ENCODE peak calls at places on chromosomes 6 and 20, in six cellular contexts. Z, A, D, R, X and I are unnamed samples.

GRCh38 chr20:20095114-20095872 is 43.0 kb downstream of the CFAP61 start:
- DNase-seq in A (no peak), X (no peak), R (no peak), Z (no peak), D (no peak), I (no peak)

GRCh38 chr6:148831531-148831930 is 84.7 kb downstream of the UST start:
- DNase-seq in D (no peak), X (no peak), R (no peak), A (no peak), Z (no peak), I (no peak)

GRCh38 chr20:46458891-46459750 is 52.7 kb upstream of the ELMO2 start:
- DNase-seq in D (peak; percentile 70), R (no peak), X (no peak), A (peak; percentile 76), Z (no peak), I (no peak)

GRCh38 chr20:6956574-6956973 is 189.1 kb downstream of the BMP2 start:
- DNase-seq in R (peak; percentile 63), X (no peak), A (no peak), Z (no peak), D (no peak), I (no peak)

GRCh38 chr6:157571269-157571668 is 190.3 kb downstream of the ZDHHC14 start:
- DNase-seq in X (no peak), R (no peak), D (no peak), Z (no peak), A (no peak), I (no peak)

GRCh38 chr20:54029176-54029575 is 41.2 kb downstream of the BCAS1 start:
- DNase-seq in A (no peak), X (no peak), D (no peak), R (no peak), Z (no peak), I (no peak)

GRCh38 chr6:108432792-108433191 is 127.9 kb upstream of the FOXO3 start:
- DNase-seq in X (no peak), D (no peak), R (peak; percentile 73), Z (no peak), A (no peak), I (no peak)

GRCh38 chr6:89287351-89288028 is 27.6 kb downstream of the GABRR2 start:
- DNase-seq in R (no peak), Z (no peak), A (no peak), D (no peak), X (no peak), I (no peak)

GRCh38 chr6:684831-685636 is 7.9 kb downstream of the EXOC2 start:
- DNase-seq in Z (no peak), X (no peak), R (peak; percentile 40), A (no peak), D (no peak), I (peak; percentile 36)

GRCh38 chr20:4932061-4932460 is 69.2 kb downstream of the SLC23A2 start:
- DNase-seq in X (no peak), Z (no peak), D (no peak), R (no peak), A (no peak), I (no peak)

GRCh38 chr6:28224131-28225055 is 682 bp upstream of the ZSCAN9 start:
- DNase-seq in X (no peak), D (no peak), Z (no peak), R (no peak), A (no peak), I (no peak)

GRCh38 chr6:70706491-70707123 is 38.9 kb downstream of the SMAP1 start:
- DNase-seq in D (no peak), R (peak; percentile 60), X (no peak), A (no peak), Z (no peak), I (no peak)

GRCh38 chr6:101114703-101115102 is 233.6 kb upstream of the ASCC3 start:
- DNase-seq in X (no peak), A (no peak), R (no peak), Z (no peak), D (no peak), I (no peak)

GRCh38 chr20:60715172-60715571 is 536.9 kb upstream of the CDH4 start:
- DNase-seq in R (no peak), A (no peak), Z (no peak), X (no peak), D (no peak), I (no peak)

GRCh38 chr6:166169549-166170421 is 2.1 kb upstream of the TBXT start:
- DNase-seq in R (no peak), A (no peak), Z (no peak), D (no peak), X (no peak), I (no peak)

GRCh38 chr6:3715285-3715684 is 36.2 kb downstream of the PXDC1 start:
- DNase-seq in X (no peak), A (no peak), Z (no peak), R (no peak), D (no peak), I (no peak)

GRCh38 chr6:84013931-84014330 is 19.6 kb upstream of the MRAP2 start:
- DNase-seq in A (no peak), R (no peak), X (no peak), D (no peak), Z (no peak), I (no peak)

GRCh38 chr6:166595061-166595780 is 8.7 kb upstream of the RAMACL start:
- DNase-seq in X (no peak), D (no peak), A (no peak), R (no peak), Z (no peak), I (no peak)

DNA sequence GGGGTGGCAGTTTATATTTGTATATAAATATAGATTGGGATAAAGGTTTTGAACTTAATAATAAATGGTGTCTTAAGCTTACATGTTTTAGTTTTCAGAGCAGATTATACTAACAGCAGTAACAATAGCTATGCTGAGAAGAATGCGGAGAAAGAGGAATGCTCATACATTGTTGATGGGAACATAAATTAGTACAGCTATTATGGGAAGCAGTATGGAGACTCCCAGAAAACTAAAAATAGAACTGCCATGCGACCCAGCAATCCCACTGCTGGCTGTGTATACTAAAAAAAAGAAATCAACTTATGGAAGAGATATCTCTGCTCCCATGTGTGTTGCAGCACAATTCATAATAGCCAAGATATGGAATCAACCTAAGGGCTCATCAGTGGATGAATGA is 127.9 kb downstream of the BCKDHB start:
- DNase-seq in A (no peak), D (no peak), R (no peak), Z (no peak), X (no peak), I (no peak)
- TF ChIP-seq POLR2AphosphoS5 in A (no peak), D (peak; percentile 23), R (no peak), Z (no peak), X (peak; percentile 21), I (no peak)

DNA sequence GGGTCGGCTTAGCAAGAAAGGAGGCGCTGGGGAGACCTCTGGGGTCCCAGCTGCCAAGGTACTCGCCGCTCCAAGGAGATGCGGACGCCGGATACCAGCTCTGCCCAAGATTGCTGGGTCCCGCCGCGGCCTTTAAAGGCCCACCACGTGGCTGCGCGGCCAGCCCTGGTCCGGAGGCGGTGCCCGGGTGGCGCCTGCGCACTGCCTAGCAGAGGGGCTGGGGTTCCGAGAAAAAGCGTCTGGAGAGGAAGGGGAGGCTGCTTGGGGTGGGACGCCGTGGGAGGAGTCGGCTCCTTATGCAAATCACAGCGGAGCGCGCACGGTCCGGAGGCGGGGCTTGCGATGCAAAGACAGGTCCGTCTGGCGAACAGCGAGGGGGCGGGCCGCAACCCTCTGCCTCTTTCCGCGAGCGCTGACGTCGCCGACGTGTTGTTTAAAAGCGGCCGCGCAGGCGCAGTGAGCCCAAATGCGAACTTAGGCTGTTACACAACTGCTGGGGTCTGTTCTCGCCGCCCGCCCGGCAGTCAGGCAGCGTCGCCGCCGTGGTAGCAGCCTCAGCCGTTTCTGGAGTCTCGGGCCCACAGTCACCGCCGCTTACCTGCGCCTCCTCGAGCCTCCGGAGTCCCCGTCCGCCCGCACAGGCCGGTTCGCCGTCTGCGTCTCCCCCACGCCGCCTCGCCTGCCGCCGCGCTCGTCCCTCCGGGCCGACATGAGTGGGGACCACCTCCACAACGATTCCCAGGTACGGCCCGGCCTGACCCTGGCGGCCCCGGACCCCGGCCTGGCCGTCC is at the start of gene TOP1:
- DNase-seq in Z (peak; percentile 100), R (peak; percentile 100), X (peak; percentile 100), D (peak; percentile 100), A (peak; percentile 100), I (peak; percentile 99)
- TF ChIP-seq POLR2A in Z (peak; percentile 81), R (peak; percentile 97), X (peak; percentile 97), D (peak; percentile 96), A (peak; percentile 90), I (peak; percentile 83)

GRCh38 chr6:170410241-170410640 is 103.7 kb downstream of the FAM120B start:
- DNase-seq in Z (no peak), D (no peak), X (no peak), R (no peak), A (no peak), I (no peak)

GRCh38 chr6:170405311-170405975 is 98.9 kb downstream of the FAM120B start:
- DNase-seq in Z (no peak), R (peak; percentile 80), A (no peak), X (no peak), D (no peak), I (no peak)

GRCh38 chr6:170404036-170404435 is 97.5 kb downstream of the FAM120B start:
- DNase-seq in Z (no peak), R (no peak), D (no peak), A (no peak), X (no peak), I (no peak)

GRCh38 chr6:170404697-170405096 is 98.1 kb downstream of the FAM120B start:
- DNase-seq in X (no peak), R (no peak), D (no peak), Z (no peak), A (no peak), I (no peak)

DNA sequence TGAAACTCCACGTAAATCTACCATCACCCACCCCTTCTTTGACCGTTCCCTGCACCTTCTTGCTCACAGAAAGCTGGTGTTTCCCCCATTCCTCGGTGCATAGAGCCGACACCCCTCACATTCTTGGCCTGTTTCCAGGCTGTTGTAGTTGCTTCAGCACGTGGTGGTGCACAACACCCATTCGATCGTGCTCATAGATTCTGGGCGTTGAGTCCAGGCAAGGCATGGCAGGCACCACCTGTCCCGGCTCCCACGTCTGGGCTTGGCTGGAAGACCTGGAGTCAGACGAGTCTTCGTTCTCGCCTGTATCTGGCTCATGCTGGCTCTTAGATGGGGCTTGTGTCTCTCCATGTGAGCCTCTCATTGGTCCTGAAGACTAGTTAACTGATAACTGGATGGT is 100.6 kb downstream of the FAM120B start:
- DNase-seq in D (no peak), X (no peak), Z (no peak), A (no peak), R (no peak), I (no peak)
- TF ChIP-seq POLR2AphosphoS5 in D (no peak), X (no peak), Z (no peak), A (no peak), R (no peak), I (no peak)

DNA sequence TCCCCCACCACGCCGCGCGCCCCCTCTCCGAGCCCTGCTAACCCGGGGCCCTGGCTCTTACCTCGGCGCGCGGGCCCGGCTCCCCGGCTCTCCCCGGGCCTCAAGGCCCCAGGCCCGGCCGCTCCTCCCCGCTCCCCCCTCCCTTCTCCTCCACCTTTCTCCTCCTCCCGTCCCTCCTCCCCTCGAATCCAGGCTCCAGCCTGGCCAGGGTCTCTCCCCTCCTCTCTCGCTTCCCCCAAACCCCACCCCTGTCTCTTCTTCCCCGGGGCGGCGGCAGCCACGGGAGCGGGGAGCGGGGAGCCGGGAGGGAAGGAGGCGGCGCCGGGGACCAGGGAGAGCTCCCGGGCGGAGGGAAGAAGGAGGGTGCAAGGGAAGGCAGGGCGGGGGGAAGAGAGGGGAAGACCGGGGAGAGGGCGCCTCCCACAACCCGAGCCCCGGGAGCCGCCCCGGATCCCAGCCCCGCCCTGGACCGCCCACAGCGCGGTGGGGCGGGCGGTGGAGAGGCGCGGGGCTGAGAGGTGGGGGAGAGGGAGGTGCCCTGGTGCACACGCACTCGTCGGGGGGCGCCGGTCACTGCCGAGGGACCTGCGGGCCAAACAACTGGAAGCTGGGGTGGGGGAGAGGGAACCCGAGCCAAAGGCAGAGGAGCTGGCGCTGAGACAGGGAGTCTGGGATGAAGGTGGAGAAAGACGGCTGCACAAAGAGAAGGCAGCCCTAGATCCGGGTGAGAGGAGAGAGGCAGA is at the start of gene GABBR1:
- DNase-seq in D (peak; percentile 90), R (peak; percentile 59), Z (peak; percentile 92), A (no peak), X (peak; percentile 96), I (peak; percentile 83)
- TF ChIP-seq POLR2A in D (peak; percentile 59), R (no peak), Z (no peak), A (no peak), X (peak; percentile 4), I (no peak)